ENCODE peak calls at places on chromosome 22, in five cellular contexts. T, R, P, S and G are unnamed samples.

GRCh38 chr22:20494978-20495860 is at the start of gene KLHL22:
- DNase-seq in T (peak), R (no peak), P (peak), S (no peak), G (no peak)

GRCh38 chr22:40898850-40899357 is 37.0 kb upstream of the DNAJB7 start:
- DNase-seq in T (no peak), R (peak), P (no peak), S (no peak), G (peak)

GRCh38 chr22:50329236-50329635 is 2.4 kb upstream of the DENND6B start:
- DNase-seq in T (no peak), R (peak), P (no peak), S (no peak), G (no peak)

GRCh38 chr22:49561338-49561737 is 266.3 kb downstream of the BRD1 start:
- DNase-seq in T (no peak), R (no peak), P (no peak), S (peak), G (no peak)

GRCh38 chr22:25762147-25762546 is 20.2 kb downstream of the MYO18B start:
- DNase-seq in T (no peak), R (no peak), P (no peak), S (no peak), G (no peak)

GRCh38 chr22:20522828-20523117 is 15.4 kb downstream of the MED15 start:
- DNase-seq in T (no peak), R (no peak), P (no peak), S (no peak), G (no peak)

GRCh38 chr22:37726240-37726887 is 29.5 kb downstream of the TRIOBP start:
- DNase-seq in T (no peak), R (no peak), P (no peak), S (no peak), G (no peak)

GRCh38 chr22:50308986-50309600 is 1.6 kb upstream of the PLXNB2 start:
- DNase-seq in T (no peak), R (no peak), P (no peak), S (no peak), G (no peak)

GRCh38 chr22:49689255-49689770 is 138.4 kb downstream of the BRD1 start:
- DNase-seq in T (no peak), R (no peak), P (no peak), S (no peak), G (no peak)

GRCh38 chr22:35467788-35468187 is 67.8 kb downstream of the MCM5 start:
- DNase-seq in T (peak), R (no peak), P (peak), S (peak), G (no peak)

GRCh38 chr22:26377170-26377825 is 51.8 kb upstream of the ASPHD2 start:
- DNase-seq in T (no peak), R (no peak), P (no peak), S (no peak), G (no peak)

GRCh38 chr22:35940166-35940565 is 88.5 kb downstream of the RBFOX2 start:
- DNase-seq in T (no peak), R (no peak), P (no peak), S (no peak), G (no peak)

GRCh38 chr22:48954781-48955311 is 872.8 kb downstream of the BRD1 start:
- DNase-seq in T (no peak), R (no peak), P (no peak), S (peak), G (no peak)

GRCh38 chr22:37759281-37759680 is 48.5 kb upstream of the GCAT start:
- DNase-seq in T (no peak), R (no peak), P (no peak), S (no peak), G (no peak)

GRCh38 chr22:24505337-24505736 is 10.2 kb downstream of the UPB1 start:
- DNase-seq in T (no peak), R (no peak), P (no peak), S (no peak), G (no peak)

GRCh38 chr22:47591709-47592108 is 829.3 kb downstream of the TBC1D22A start:
- DNase-seq in T (no peak), R (no peak), P (no peak), S (no peak), G (no peak)

GRCh38 chr22:37933711-37934376 is 19.6 kb downstream of the C22orf23 start:
- DNase-seq in T (peak), R (peak), P (peak), S (peak), G (peak)

GRCh38 chr22:42270178-42270511 is 308 bp downstream of the TCF20 start:
- DNase-seq in T (no peak), R (no peak), P (no peak), S (no peak), G (no peak)

GRCh38 chr22:32752868-32753520 is 48.5 kb upstream of the TIMP3 start:
- DNase-seq in T (no peak), R (no peak), P (no peak), S (no peak), G (no peak)

GRCh38 chr22:41380993-41381328 is 781 bp upstream of the TEF start:
- DNase-seq in T (peak), R (peak), P (no peak), S (no peak), G (peak)

GRCh38 chr22:50270302-50271010 is at the start of gene MAPK11:
- DNase-seq in T (peak), R (peak), P (peak), S (peak), G (no peak)

GRCh38 chr22:41857160-41857859 is 24.4 kb downstream of the SREBF2 start:
- DNase-seq in T (peak), R (peak), P (peak), S (no peak), G (no peak)

GRCh38 chr22:49655168-49655812 is 172.4 kb downstream of the BRD1 start:
- DNase-seq in T (no peak), R (no peak), P (no peak), S (no peak), G (no peak)

GRCh38 chr22:42190274-42190673 is 59.7 kb upstream of the CYP2D6 start:
- DNase-seq in T (no peak), R (no peak), P (no peak), S (no peak), G (no peak)

GRCh38 chr22:32558681-32559355 is 84.2 kb downstream of the FBXO7 start:
- DNase-seq in T (peak), R (peak), P (no peak), S (peak), G (peak)

GRCh38 chr22:50002791-50003190 is 9.8 kb downstream of the IL17REL start:
- DNase-seq in T (no peak), R (no peak), P (no peak), S (no peak), G (no peak)

GRCh38 chr22:19708323-19709011 is 5.8 kb upstream of the SEPTIN5 start:
- DNase-seq in T (no peak), R (no peak), P (no peak), S (no peak), G (no peak)

GRCh38 chr22:32475428-32476010 is 908 bp downstream of the FBXO7 start:
- DNase-seq in T (no peak), R (peak), P (peak), S (no peak), G (no peak)

GRCh38 chr22:38272373-38273134 is at the start of gene TMEM184B:
- DNase-seq in T (peak), R (peak), P (peak), S (peak), G (no peak)

GRCh38 chr22:38135133-38135706 is 24.7 kb upstream of the BAIAP2L2 start:
- DNase-seq in T (no peak), R (peak), P (no peak), S (no peak), G (peak)

GRCh38 chr22:20422965-20423635 is 14.5 kb downstream of the SCARF2 start:
- DNase-seq in T (no peak), R (no peak), P (no peak), S (no peak), G (no peak)

GRCh38 chr22:40791241-40791640 is 27.9 kb downstream of the SLC25A17 start:
- DNase-seq in T (no peak), R (no peak), P (no peak), S (no peak), G (no peak)

GRCh38 chr22:48049116-48049515 is 1286.7 kb downstream of the TBC1D22A start:
- DNase-seq in T (no peak), R (no peak), P (no peak), S (no peak), G (no peak)

GRCh38 chr22:50708474-50708873 is 29.5 kb upstream of the ACR start:
- DNase-seq in T (no peak), R (no peak), P (no peak), S (no peak), G (no peak)

GRCh38 chr22:25177895-25178294 is 21.8 kb upstream of the CRYBB3 start:
- DNase-seq in T (no peak), R (no peak), P (no peak), S (no peak), G (no peak)

GRCh38 chr22:37551981-37552380 is 8.3 kb upstream of the CDC42EP1 start:
- DNase-seq in T (no peak), R (no peak), P (no peak), S (no peak), G (no peak)

GRCh38 chr22:49877642-49878041 is 24.0 kb downstream of the ZBED4 start:
- DNase-seq in T (no peak), R (no peak), P (no peak), S (no peak), G (no peak)

GRCh38 chr22:19811811-19812771 is 42.6 kb downstream of the GNB1L start:
- DNase-seq in T (no peak), R (no peak), P (no peak), S (peak), G (no peak)

DNA sequence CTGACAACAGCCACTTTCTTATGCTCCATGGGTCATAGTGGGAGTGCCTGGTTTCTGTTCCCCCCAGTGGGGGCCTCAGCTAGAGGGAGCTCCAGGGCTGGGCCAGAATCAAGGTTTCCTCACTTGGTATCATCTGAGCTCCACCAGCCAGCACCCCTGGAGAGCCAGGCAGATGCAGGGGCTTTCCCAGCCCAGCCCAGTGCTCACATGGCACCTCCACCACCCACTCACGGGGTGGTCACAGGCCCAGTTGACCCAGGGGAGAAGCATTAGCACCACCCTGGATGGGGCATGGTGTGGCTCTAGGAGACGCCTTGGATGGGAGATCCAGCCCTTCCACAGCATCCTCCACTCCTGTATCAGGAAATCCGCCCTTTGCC is 24.1 kb upstream of the WNT7B start:
- DNase-seq in T (no peak), R (no peak), P (peak), S (no peak), G (no peak)
- TF ChIP-seq CTCF in T (no peak), R (peak), P (no peak), S (no peak), G (peak)

GRCh38 chr22:44085743-44086741 is 61.9 kb downstream of the PARVB start:
- DNase-seq in T (peak), R (peak), P (peak), S (no peak), G (peak)
- TF ChIP-seq CTCF in T (no peak), R (peak), P (peak), S (no peak), G (peak)

GRCh38 chr22:39554170-39554569 is 16.4 kb upstream of the CACNA1I start:
- DNase-seq in T (no peak), R (no peak), P (no peak), S (no peak), G (no peak)
- TF ChIP-seq CTCF in T (no peak), R (no peak), P (no peak), S (no peak), G (no peak)

GRCh38 chr22:30649430-30650007 is 13.9 kb downstream of the SLC35E4 start:
- DNase-seq in T (no peak), R (peak), P (no peak), S (no peak), G (no peak)
- TF ChIP-seq CTCF in T (no peak), R (peak), P (no peak), S (no peak), G (no peak)

GRCh38 chr22:22692707-22693530 is 48.5 kb downstream of the GGTLC2 start:
- DNase-seq in T (no peak), R (peak), P (peak), S (peak), G (no peak)
- TF ChIP-seq CTCF in T (no peak), R (peak), P (peak), S (no peak), G (peak)

GRCh38 chr22:28950567-28951411 is 67.4 kb downstream of the ZNRF3 start:
- DNase-seq in T (no peak), R (no peak), P (no peak), S (no peak), G (no peak)

GRCh38 chr22:28952857-28953256 is 69.5 kb downstream of the ZNRF3 start:
- DNase-seq in T (no peak), R (no peak), P (no peak), S (no peak), G (no peak)

GRCh38 chr22:28953399-28953798 is 70.0 kb downstream of the ZNRF3 start:
- DNase-seq in T (no peak), R (no peak), P (no peak), S (no peak), G (no peak)

GRCh38 chr22:28951530-28951929 is 68.2 kb downstream of the ZNRF3 start:
- DNase-seq in T (no peak), R (no peak), P (no peak), S (no peak), G (no peak)

DNA sequence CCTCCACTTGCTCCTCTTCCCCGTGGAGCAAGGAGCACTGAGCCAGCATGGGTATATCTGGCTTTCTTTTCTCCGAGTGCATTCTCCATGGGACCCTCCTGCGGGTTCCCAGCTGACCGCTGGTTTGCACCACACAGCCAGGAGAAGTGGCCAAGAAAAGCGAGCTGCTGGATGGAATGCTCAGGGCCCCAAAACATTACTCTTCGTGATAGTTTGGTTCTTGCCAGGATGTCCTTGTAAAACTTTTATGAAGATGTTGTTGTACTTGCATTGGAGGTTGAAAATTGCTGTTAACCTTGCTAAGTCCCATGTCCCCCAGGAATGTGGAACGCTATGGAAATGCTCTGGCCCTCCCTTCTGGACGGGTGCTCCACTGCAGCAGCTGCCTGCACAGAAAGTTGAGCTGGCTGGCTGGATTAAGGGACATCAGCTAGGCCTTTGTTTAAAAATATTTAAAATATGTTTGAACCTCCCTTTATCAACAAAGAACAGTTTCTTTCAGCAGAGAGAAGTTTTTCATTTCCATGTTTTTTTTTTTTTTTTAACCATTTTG is 68.7 kb downstream of the ZNRF3 start:
- DNase-seq in T (no peak), R (peak), P (no peak), S (no peak), G (no peak)
- TF ChIP-seq CTCF in T (no peak), R (no peak), P (no peak), S (no peak), G (peak)

GRCh38 chr22:18023509-18024275 is 669 bp downstream of the MICAL3 start:
- DNase-seq in T (peak), R (peak), P (peak), S (peak), G (peak)
- TF ChIP-seq CTCF in T (no peak), R (no peak), P (no peak), S (no peak), G (no peak)